ENCODE peak calls at places on chromosomes 2 and 18, in ten cellular contexts. One of them, this sample, is unnamed.

GRCh38 chr2:162749456-162749855 is 89.1 kb downstream of the KCNH7 start:
- DNase-seq in fibroblast of pulmonary artery: no peak
- DNase-seq in CD8-positive, alpha-beta T cell: no peak
- DNase-seq in heart left ventricle: no peak
- DNase-seq in ecto neural progenitor cell: no peak
- DNase-seq in colonic mucosa: no peak
- DNase-seq in C1 segment of cervical spinal cord: no peak
- DNase-seq in anterior cingulate cortex: no peak
- DNase-seq in activated CD8-positive, alpha-beta T cell treated with anti-CD3 and anti-CD28 coated beads for 36 hours: no peak
- DNase-seq in left ventricle myocardium inferior: no peak
- DNase-seq in this sample: no peak

GRCh38 chr18:79595876-79596374 is 83.7 kb upstream of the CTDP1 start:
- DNase-seq in fibroblast of pulmonary artery: no peak
- DNase-seq in activated CD8-positive, alpha-beta T cell treated with anti-CD3 and anti-CD28 coated beads for 36 hours: no peak
- DNase-seq in anterior cingulate cortex: no peak
- DNase-seq in left ventricle myocardium inferior: peak
- DNase-seq in colonic mucosa: no peak
- DNase-seq in ecto neural progenitor cell: no peak
- DNase-seq in CD8-positive, alpha-beta T cell: no peak
- DNase-seq in C1 segment of cervical spinal cord: no peak
- DNase-seq in heart left ventricle: no peak
- DNase-seq in this sample: no peak

GRCh38 chr2:20579866-20580265 is 71.0 kb downstream of the HS1BP3 start:
- DNase-seq in C1 segment of cervical spinal cord: no peak
- DNase-seq in anterior cingulate cortex: no peak
- DNase-seq in ecto neural progenitor cell: no peak
- DNase-seq in activated CD8-positive, alpha-beta T cell treated with anti-CD3 and anti-CD28 coated beads for 36 hours: no peak
- DNase-seq in colonic mucosa: no peak
- DNase-seq in heart left ventricle: no peak
- DNase-seq in fibroblast of pulmonary artery: no peak
- DNase-seq in CD8-positive, alpha-beta T cell: no peak
- DNase-seq in left ventricle myocardium inferior: peak
- DNase-seq in this sample: no peak

GRCh38 chr2:113166187-113166645 is 7.6 kb upstream of the PSD4 start:
- DNase-seq in colonic mucosa: peak
- DNase-seq in activated CD8-positive, alpha-beta T cell treated with anti-CD3 and anti-CD28 coated beads for 36 hours: no peak
- DNase-seq in anterior cingulate cortex: no peak
- DNase-seq in C1 segment of cervical spinal cord: no peak
- DNase-seq in ecto neural progenitor cell: no peak
- DNase-seq in left ventricle myocardium inferior: no peak
- DNase-seq in fibroblast of pulmonary artery: no peak
- DNase-seq in CD8-positive, alpha-beta T cell: no peak
- DNase-seq in heart left ventricle: no peak
- DNase-seq in this sample: no peak

GRCh38 chr2:38274286-38275276 is 102.5 kb downstream of the ATL2 start:
- DNase-seq in CD8-positive, alpha-beta T cell: no peak
- DNase-seq in colonic mucosa: no peak
- DNase-seq in activated CD8-positive, alpha-beta T cell treated with anti-CD3 and anti-CD28 coated beads for 36 hours: peak
- DNase-seq in anterior cingulate cortex: no peak
- DNase-seq in fibroblast of pulmonary artery: peak
- DNase-seq in C1 segment of cervical spinal cord: no peak
- DNase-seq in heart left ventricle: peak
- DNase-seq in ecto neural progenitor cell: no peak
- DNase-seq in left ventricle myocardium inferior: no peak
- DNase-seq in this sample: no peak

GRCh38 chr2:168320267-168320666 is 72.9 kb upstream of the STK39 start:
- DNase-seq in heart left ventricle: no peak
- DNase-seq in fibroblast of pulmonary artery: no peak
- DNase-seq in colonic mucosa: no peak
- DNase-seq in ecto neural progenitor cell: no peak
- DNase-seq in C1 segment of cervical spinal cord: no peak
- DNase-seq in left ventricle myocardium inferior: no peak
- DNase-seq in activated CD8-positive, alpha-beta T cell treated with anti-CD3 and anti-CD28 coated beads for 36 hours: no peak
- DNase-seq in anterior cingulate cortex: no peak
- DNase-seq in CD8-positive, alpha-beta T cell: no peak
- DNase-seq in this sample: peak

GRCh38 chr18:39962546-39962945 is 1992.5 kb upstream of the PIK3C3 start:
- DNase-seq in anterior cingulate cortex: no peak
- DNase-seq in activated CD8-positive, alpha-beta T cell treated with anti-CD3 and anti-CD28 coated beads for 36 hours: no peak
- DNase-seq in ecto neural progenitor cell: no peak
- DNase-seq in CD8-positive, alpha-beta T cell: no peak
- DNase-seq in colonic mucosa: no peak
- DNase-seq in C1 segment of cervical spinal cord: no peak
- DNase-seq in heart left ventricle: no peak
- DNase-seq in left ventricle myocardium inferior: no peak
- DNase-seq in fibroblast of pulmonary artery: no peak
- DNase-seq in this sample: peak

GRCh38 chr18:35122586-35123224 is 81.5 kb downstream of the MAPRE2 start:
- DNase-seq in C1 segment of cervical spinal cord: no peak
- DNase-seq in activated CD8-positive, alpha-beta T cell treated with anti-CD3 and anti-CD28 coated beads for 36 hours: peak
- DNase-seq in heart left ventricle: no peak
- DNase-seq in colonic mucosa: no peak
- DNase-seq in anterior cingulate cortex: no peak
- DNase-seq in CD8-positive, alpha-beta T cell: no peak
- DNase-seq in ecto neural progenitor cell: peak
- DNase-seq in fibroblast of pulmonary artery: no peak
- DNase-seq in left ventricle myocardium inferior: no peak
- DNase-seq in this sample: no peak

GRCh38 chr2:53516650-53517049 is 251.0 kb upstream of the CHAC2 start:
- DNase-seq in fibroblast of pulmonary artery: no peak
- DNase-seq in colonic mucosa: no peak
- DNase-seq in ecto neural progenitor cell: no peak
- DNase-seq in C1 segment of cervical spinal cord: no peak
- DNase-seq in left ventricle myocardium inferior: no peak
- DNase-seq in anterior cingulate cortex: no peak
- DNase-seq in CD8-positive, alpha-beta T cell: no peak
- DNase-seq in heart left ventricle: no peak
- DNase-seq in activated CD8-positive, alpha-beta T cell treated with anti-CD3 and anti-CD28 coated beads for 36 hours: no peak
- DNase-seq in this sample: no peak

GRCh38 chr2:72289283-72289682 is 141.6 kb upstream of the CYP26B1 start:
- DNase-seq in ecto neural progenitor cell: no peak
- DNase-seq in anterior cingulate cortex: no peak
- DNase-seq in heart left ventricle: no peak
- DNase-seq in C1 segment of cervical spinal cord: no peak
- DNase-seq in colonic mucosa: no peak
- DNase-seq in activated CD8-positive, alpha-beta T cell treated with anti-CD3 and anti-CD28 coated beads for 36 hours: no peak
- DNase-seq in left ventricle myocardium inferior: no peak
- DNase-seq in CD8-positive, alpha-beta T cell: no peak
- DNase-seq in fibroblast of pulmonary artery: no peak
- DNase-seq in this sample: no peak

GRCh38 chr2:197229509-197230458 is 80.8 kb downstream of the ANKRD44 start:
- DNase-seq in activated CD8-positive, alpha-beta T cell treated with anti-CD3 and anti-CD28 coated beads for 36 hours: no peak
- DNase-seq in colonic mucosa: no peak
- DNase-seq in anterior cingulate cortex: no peak
- DNase-seq in fibroblast of pulmonary artery: peak
- DNase-seq in heart left ventricle: no peak
- DNase-seq in C1 segment of cervical spinal cord: no peak
- DNase-seq in left ventricle myocardium inferior: no peak
- DNase-seq in ecto neural progenitor cell: no peak
- DNase-seq in CD8-positive, alpha-beta T cell: no peak
- DNase-seq in this sample: no peak

GRCh38 chr2:111972955-111973565 is 74.7 kb downstream of the MERTK start:
- DNase-seq in left ventricle myocardium inferior: no peak
- DNase-seq in anterior cingulate cortex: no peak
- DNase-seq in C1 segment of cervical spinal cord: no peak
- DNase-seq in ecto neural progenitor cell: no peak
- DNase-seq in activated CD8-positive, alpha-beta T cell treated with anti-CD3 and anti-CD28 coated beads for 36 hours: no peak
- DNase-seq in heart left ventricle: no peak
- DNase-seq in CD8-positive, alpha-beta T cell: no peak
- DNase-seq in colonic mucosa: peak
- DNase-seq in fibroblast of pulmonary artery: no peak
- DNase-seq in this sample: no peak

GRCh38 chr2:223041527-223042109 is 10.4 kb upstream of the KCNE4 start:
- DNase-seq in ecto neural progenitor cell: no peak
- DNase-seq in colonic mucosa: peak
- DNase-seq in C1 segment of cervical spinal cord: no peak
- DNase-seq in activated CD8-positive, alpha-beta T cell treated with anti-CD3 and anti-CD28 coated beads for 36 hours: no peak
- DNase-seq in anterior cingulate cortex: no peak
- DNase-seq in CD8-positive, alpha-beta T cell: no peak
- DNase-seq in heart left ventricle: peak
- DNase-seq in left ventricle myocardium inferior: peak
- DNase-seq in fibroblast of pulmonary artery: peak
- DNase-seq in this sample: no peak

GRCh38 chr18:22091341-22091740 is 78.0 kb upstream of the GATA6 start:
- DNase-seq in anterior cingulate cortex: no peak
- DNase-seq in left ventricle myocardium inferior: no peak
- DNase-seq in colonic mucosa: no peak
- DNase-seq in fibroblast of pulmonary artery: no peak
- DNase-seq in activated CD8-positive, alpha-beta T cell treated with anti-CD3 and anti-CD28 coated beads for 36 hours: no peak
- DNase-seq in C1 segment of cervical spinal cord: no peak
- DNase-seq in ecto neural progenitor cell: no peak
- DNase-seq in CD8-positive, alpha-beta T cell: no peak
- DNase-seq in heart left ventricle: no peak
- DNase-seq in this sample: no peak

GRCh38 chr2:182819412-182819811 is 47.0 kb downstream of the FRZB start:
- DNase-seq in C1 segment of cervical spinal cord: no peak
- DNase-seq in ecto neural progenitor cell: no peak
- DNase-seq in colonic mucosa: no peak
- DNase-seq in activated CD8-positive, alpha-beta T cell treated with anti-CD3 and anti-CD28 coated beads for 36 hours: no peak
- DNase-seq in CD8-positive, alpha-beta T cell: no peak
- DNase-seq in anterior cingulate cortex: no peak
- DNase-seq in fibroblast of pulmonary artery: no peak
- DNase-seq in left ventricle myocardium inferior: no peak
- DNase-seq in heart left ventricle: no peak
- DNase-seq in this sample: no peak

GRCh38 chr2:128271891-128272585 is 46.6 kb downstream of the HS6ST1 start:
- DNase-seq in left ventricle myocardium inferior: no peak
- DNase-seq in anterior cingulate cortex: no peak
- DNase-seq in CD8-positive, alpha-beta T cell: no peak
- DNase-seq in activated CD8-positive, alpha-beta T cell treated with anti-CD3 and anti-CD28 coated beads for 36 hours: no peak
- DNase-seq in heart left ventricle: no peak
- DNase-seq in ecto neural progenitor cell: peak
- DNase-seq in colonic mucosa: no peak
- DNase-seq in fibroblast of pulmonary artery: no peak
- DNase-seq in C1 segment of cervical spinal cord: no peak
- DNase-seq in this sample: no peak

GRCh38 chr2:147872967-147873366 is 28.1 kb downstream of the ACVR2A start:
- DNase-seq in C1 segment of cervical spinal cord: no peak
- DNase-seq in ecto neural progenitor cell: no peak
- DNase-seq in fibroblast of pulmonary artery: no peak
- DNase-seq in activated CD8-positive, alpha-beta T cell treated with anti-CD3 and anti-CD28 coated beads for 36 hours: no peak
- DNase-seq in heart left ventricle: no peak
- DNase-seq in CD8-positive, alpha-beta T cell: no peak
- DNase-seq in colonic mucosa: no peak
- DNase-seq in anterior cingulate cortex: no peak
- DNase-seq in left ventricle myocardium inferior: no peak
- DNase-seq in this sample: no peak

GRCh38 chr2:217905906-217906305 is 96.9 kb downstream of the TNS1 start:
- DNase-seq in colonic mucosa: no peak
- DNase-seq in C1 segment of cervical spinal cord: no peak
- DNase-seq in heart left ventricle: no peak
- DNase-seq in left ventricle myocardium inferior: no peak
- DNase-seq in fibroblast of pulmonary artery: no peak
- DNase-seq in activated CD8-positive, alpha-beta T cell treated with anti-CD3 and anti-CD28 coated beads for 36 hours: peak
- DNase-seq in CD8-positive, alpha-beta T cell: no peak
- DNase-seq in ecto neural progenitor cell: no peak
- DNase-seq in anterior cingulate cortex: no peak
- DNase-seq in this sample: no peak